ENCODE peak calls at places on chromosome 1, in eight cellular contexts. L, C, T, K, U, A, I and S are unnamed samples.

GRCh38 chr1:8423134-8423701 is 105.3 kb downstream of the SLC45A1 start:
- DNase-seq in A (peak; percentile 31), K (no peak), I (no peak), U (peak; percentile 38), C (no peak), L (no peak), T (no peak), S (no peak)

GRCh38 chr1:231192620-231193163 is 30.8 kb downstream of the TRIM67 start:
- DNase-seq in A (peak; percentile 85), I (peak; percentile 84), K (no peak), U (no peak), T (peak; percentile 90), C (peak; percentile 24), L (peak; percentile 80), S (peak; percentile 97)

GRCh38 chr1:3011631-3012510 is 9.4 kb upstream of the ACTRT2 start:
- DNase-seq in I (no peak), A (no peak), U (no peak), K (no peak), L (no peak), T (no peak), C (no peak), S (no peak)

GRCh38 chr1:234132799-234133198 is 228.3 kb downstream of the SLC35F3 start:
- DNase-seq in K (no peak), U (no peak), C (no peak), T (no peak), A (no peak), I (no peak), L (no peak), S (no peak)

GRCh38 chr1:163186910-163187309 is 15.8 kb downstream of the RGS5 start:
- DNase-seq in I (no peak), C (no peak), U (no peak), T (no peak), A (no peak), K (no peak), L (no peak), S (no peak)

GRCh38 chr1:169906938-169907337 is 13.2 kb upstream of the SCYL3 start:
- DNase-seq in L (no peak), C (no peak), I (no peak), U (no peak), T (no peak), A (no peak), K (no peak), S (no peak)

GRCh38 chr1:185279571-185279970 is 37.5 kb downstream of the IVNS1ABP start:
- DNase-seq in T (no peak), A (no peak), I (no peak), K (no peak), L (no peak), C (no peak), U (no peak), S (no peak)

GRCh38 chr1:1264868-1265272 is 8.8 kb downstream of the UBE2J2 start:
- DNase-seq in L (no peak), C (no peak), T (no peak), I (no peak), A (no peak), K (no peak), U (no peak), S (no peak)

GRCh38 chr1:227780101-227781044 is 35.1 kb upstream of the PRSS38 start:
- DNase-seq in L (no peak), C (no peak), U (no peak), I (peak; percentile 44), A (peak; percentile 1), K (peak; percentile 74), T (peak; percentile 22), S (no peak)

GRCh38 chr1:171738921-171739320 is 2.9 kb downstream of the VAMP4 start:
- DNase-seq in L (no peak), K (no peak), U (no peak), T (no peak), I (no peak), A (no peak), C (no peak), S (no peak)

GRCh38 chr1:113391643-113392271 is 1.4 kb downstream of the MAGI3 start:
- DNase-seq in C (peak; percentile 26), K (no peak), A (peak; percentile 59), T (peak; percentile 27), I (peak; percentile 54), U (no peak), L (peak; percentile 4), S (peak; percentile 52)

GRCh38 chr1:228735871-228736586 is 750 bp downstream of the RHOU start:
- DNase-seq in L (peak; percentile 26), I (peak; percentile 65), K (no peak), A (peak; percentile 78), T (peak; percentile 68), U (peak; percentile 25), C (peak; percentile 63), S (peak; percentile 78)

GRCh38 chr1:203038217-203038741 is 12.0 kb downstream of the PPFIA4 start:
- DNase-seq in A (peak; percentile 20), K (peak; percentile 55), C (no peak), I (no peak), L (peak; percentile 46), T (no peak), U (no peak), S (no peak)

DNA sequence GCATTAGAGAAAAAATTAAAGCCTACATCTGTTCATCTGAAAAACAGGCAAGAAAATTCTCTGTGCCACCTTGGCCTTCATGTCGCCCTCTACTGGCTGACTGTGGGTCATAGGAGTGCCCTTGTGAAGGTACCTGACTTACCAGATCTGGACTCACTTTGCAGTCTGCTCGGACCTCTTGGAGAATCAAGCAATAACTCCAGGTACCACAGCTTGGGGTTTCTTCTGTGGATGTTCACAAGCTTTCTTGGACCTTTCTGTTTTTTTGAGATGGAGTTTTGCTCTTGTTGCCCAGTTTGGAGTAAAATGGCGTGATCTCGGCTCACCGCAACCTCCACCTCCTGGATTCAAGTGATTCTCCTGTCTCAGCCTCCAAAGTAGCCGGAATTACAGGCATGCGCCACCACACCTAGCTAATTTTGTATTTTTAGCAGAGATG is 2.4 kb upstream of the PRAMEF18 start:
- DNase-seq in I (no peak), T (peak; percentile 41), U (no peak), A (peak; percentile 44), C (peak; percentile 17), K (no peak), L (peak; percentile 48), S (peak; percentile 60)
- H3K9me3 ChIP-seq in I (no peaks in the 10 kb centered on the region), T (no peaks in the 10 kb centered on the region), U (no peaks in the 10 kb centered on the region), A (no peaks in the 10 kb centered on the region), C (no peaks in the 10 kb centered on the region), K (no peaks in the 10 kb centered on the region), L (no peaks in the 10 kb centered on the region), S (no peaks in the 10 kb centered on the region)

DNA sequence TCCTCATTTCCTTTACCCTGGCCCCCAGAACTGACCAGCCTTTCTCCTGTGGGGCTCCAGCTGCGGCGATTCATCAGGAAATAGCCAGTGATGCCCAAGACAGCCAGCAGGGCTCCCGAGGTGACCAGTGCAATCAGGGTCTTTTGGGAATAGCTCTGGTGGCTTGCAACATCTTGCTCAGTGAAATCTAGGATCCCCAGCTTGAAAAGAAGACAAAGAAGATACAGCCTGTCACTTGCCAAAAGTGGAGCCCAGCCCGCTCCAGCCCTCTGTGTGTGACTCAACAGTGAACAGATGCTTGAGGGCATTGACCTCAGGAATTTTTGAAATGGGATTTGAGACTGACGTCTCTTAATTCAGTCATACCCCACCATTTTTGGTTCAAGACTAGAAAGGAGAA is 22.3 kb downstream of the CD34 start:
- DNase-seq in I (peak; percentile 70), T (peak; percentile 25), L (no peak), K (peak; percentile 90), C (no peak), A (peak; percentile 32), U (peak; percentile 57), S (no peak)
- H3K4me1 ChIP-seq in I (peaks cover 31% of the 10 kb centered on the region), T (peaks cover 46% of the 10 kb centered on the region), L (peaks cover 8% of the 10 kb centered on the region), K (peaks cover 62% of the 10 kb centered on the region), C (no peaks in the 10 kb centered on the region), A (peaks cover 27% of the 10 kb centered on the region), U (peaks cover 38% of the 10 kb centered on the region), S (peaks cover 14% of the 10 kb centered on the region)

GRCh38 chr1:198663996-198664789 is 25.4 kb downstream of the PTPRC start:
- DNase-seq in U (no peak), K (no peak), L (no peak), C (no peak), T (no peak), A (no peak), I (no peak), S (no peak)
- TF ChIP-seq POLR2A in U (no peak), K (no peak), L (no peak), C (no peak), T (no peak), A (no peak), I (no peak), S (no peak)

DNA sequence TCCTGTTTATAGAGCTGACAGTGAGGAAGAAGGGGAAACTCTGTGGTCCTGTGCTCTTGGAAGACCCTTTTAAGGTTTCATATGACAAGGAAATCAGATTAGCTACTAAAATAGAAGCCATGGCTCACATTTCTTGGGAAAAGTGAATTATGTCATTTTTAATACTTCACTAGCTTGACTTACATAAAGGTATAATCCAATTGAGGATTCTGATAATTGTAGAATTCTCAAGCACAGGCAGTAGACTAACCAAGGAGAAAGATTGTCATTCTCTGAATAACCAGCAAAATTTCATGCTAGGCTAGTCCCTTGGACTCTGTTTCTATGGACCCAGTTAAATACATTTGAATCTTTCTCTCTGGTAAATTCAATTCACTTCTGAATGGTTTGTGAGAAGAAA is 613.0 kb upstream of the BEND5 start:
- DNase-seq in C (no peak), I (no peak), L (no peak), K (no peak), U (no peak), T (no peak), A (no peak), S (no peak)
- H3K9me3 ChIP-seq in C (no peaks in the 10 kb centered on the region), I (no peaks in the 10 kb centered on the region), L (no peaks in the 10 kb centered on the region), K (no peaks in the 10 kb centered on the region), U (no peaks in the 10 kb centered on the region), T (no peaks in the 10 kb centered on the region), A (no peaks in the 10 kb centered on the region), S (no peaks in the 10 kb centered on the region)

GRCh38 chr1:218765753-218766152 is 407.9 kb upstream of the LYPLAL1 start:
- DNase-seq in A (no peak), U (no peak), I (no peak), C (no peak), K (no peak), T (no peak), L (no peak), S (no peak)

GRCh38 chr1:218755128-218755527 is 410.0 kb downstream of the TGFB2 start:
- DNase-seq in C (no peak), I (no peak), A (no peak), K (no peak), T (no peak), U (no peak), L (peak; percentile 33), S (no peak)

GRCh38 chr1:218763538-218763937 is 410.1 kb upstream of the LYPLAL1 start:
- DNase-seq in U (no peak), C (no peak), L (no peak), K (no peak), T (no peak), I (no peak), A (no peak), S (no peak)

GRCh38 chr1:218759795-218760194 is 413.9 kb upstream of the LYPLAL1 start:
- DNase-seq in I (no peak), U (no peak), T (no peak), C (no peak), L (no peak), K (no peak), A (no peak), S (no peak)

GRCh38 chr1:218760601-218761570 is 412.8 kb upstream of the LYPLAL1 start:
- DNase-seq in L (no peak), K (no peak), C (no peak), I (no peak), U (no peak), T (no peak), A (no peak), S (no peak)
- H3K4me1 ChIP-seq in L (peaks cover 16% of the 10 kb centered on the region), K (no peaks in the 10 kb centered on the region), C (no peaks in the 10 kb centered on the region), I (no peaks in the 10 kb centered on the region), U (no peaks in the 10 kb centered on the region), T (no peaks in the 10 kb centered on the region), A (no peaks in the 10 kb centered on the region), S (no peaks in the 10 kb centered on the region)